ENCODE peak calls at places on chromosomes 12 and 14, in nine cellular contexts. One of them, this sample, is unnamed.

GRCh38 chr14:88384653-88385205 is 728 bp upstream of the SPATA7 start:
- DNase-seq in HuH-7.5: no peak
- DNase-seq in endothelial cell: no peak
- DNase-seq in prostate gland: no peak
- DNase-seq in stimulated activated CD4-positive, alpha-beta T cell treated with anti-CD3 and anti-CD28 coated beads, Interleukin-4, amount 100 ng/mL, for 48 hours: no peak
- DNase-seq in T follicular helper cell: no peak
- DNase-seq in memory B cell: no peak
- DNase-seq in astrocyte of the spinal cord: no peak
- DNase-seq in amygdala: no peak
- DNase-seq in this sample: no peak

GRCh38 chr12:71220295-71220694 is 62.5 kb upstream of the TSPAN8 start:
- DNase-seq in HuH-7.5: no peak
- DNase-seq in endothelial cell: no peak
- DNase-seq in prostate gland: no peak
- DNase-seq in stimulated activated CD4-positive, alpha-beta T cell treated with anti-CD3 and anti-CD28 coated beads, Interleukin-4, amount 100 ng/mL, for 48 hours: no peak
- DNase-seq in T follicular helper cell: no peak
- DNase-seq in memory B cell: no peak
- DNase-seq in astrocyte of the spinal cord: no peak
- DNase-seq in amygdala: no peak
- DNase-seq in this sample: no peak

GRCh38 chr12:64992641-64993040 is 128.5 kb downstream of the WIF1 start:
- DNase-seq in HuH-7.5: no peak
- DNase-seq in endothelial cell: no peak
- DNase-seq in prostate gland: no peak
- DNase-seq in stimulated activated CD4-positive, alpha-beta T cell treated with anti-CD3 and anti-CD28 coated beads, Interleukin-4, amount 100 ng/mL, for 48 hours: no peak
- DNase-seq in T follicular helper cell: no peak
- DNase-seq in memory B cell: no peak
- DNase-seq in astrocyte of the spinal cord: no peak
- DNase-seq in amygdala: no peak
- DNase-seq in this sample: no peak

GRCh38 chr12:109726511-109727038 is 12.9 kb downstream of the FAM222A start:
- DNase-seq in HuH-7.5: no peak
- DNase-seq in endothelial cell: no peak
- DNase-seq in prostate gland: no peak
- DNase-seq in stimulated activated CD4-positive, alpha-beta T cell treated with anti-CD3 and anti-CD28 coated beads, Interleukin-4, amount 100 ng/mL, for 48 hours: no peak
- DNase-seq in T follicular helper cell: no peak
- DNase-seq in memory B cell: no peak
- DNase-seq in astrocyte of the spinal cord: no peak
- DNase-seq in amygdala: no peak
- DNase-seq in this sample: no peak

GRCh38 chr12:2288001-2288400 is 235.2 kb downstream of the CACNA1C start:
- DNase-seq in HuH-7.5: no peak
- DNase-seq in endothelial cell: no peak
- DNase-seq in prostate gland: no peak
- DNase-seq in stimulated activated CD4-positive, alpha-beta T cell treated with anti-CD3 and anti-CD28 coated beads, Interleukin-4, amount 100 ng/mL, for 48 hours: no peak
- DNase-seq in T follicular helper cell: no peak
- DNase-seq in memory B cell: no peak
- DNase-seq in astrocyte of the spinal cord: peak; percentile 43
- DNase-seq in amygdala: no peak
- DNase-seq in this sample: no peak

GRCh38 chr12:53751336-53752191 is at the start of gene CISTR:
- DNase-seq in HuH-7.5: no peak
- DNase-seq in endothelial cell: no peak
- DNase-seq in prostate gland: no peak
- DNase-seq in stimulated activated CD4-positive, alpha-beta T cell treated with anti-CD3 and anti-CD28 coated beads, Interleukin-4, amount 100 ng/mL, for 48 hours: no peak
- DNase-seq in T follicular helper cell: no peak
- DNase-seq in memory B cell: no peak
- DNase-seq in astrocyte of the spinal cord: no peak
- DNase-seq in amygdala: peak; percentile 21
- DNase-seq in this sample: peak; percentile 51

GRCh38 chr12:42571327-42572009 is 18.1 kb downstream of the PRICKLE1 start:
- DNase-seq in HuH-7.5: no peak
- DNase-seq in endothelial cell: no peak
- DNase-seq in prostate gland: no peak
- DNase-seq in stimulated activated CD4-positive, alpha-beta T cell treated with anti-CD3 and anti-CD28 coated beads, Interleukin-4, amount 100 ng/mL, for 48 hours: no peak
- DNase-seq in T follicular helper cell: no peak
- DNase-seq in memory B cell: no peak
- DNase-seq in astrocyte of the spinal cord: no peak
- DNase-seq in amygdala: no peak
- DNase-seq in this sample: no peak

GRCh38 chr14:45679852-45680251 is 426.9 kb upstream of the MIS18BP1 start:
- DNase-seq in HuH-7.5: no peak
- DNase-seq in endothelial cell: no peak
- DNase-seq in prostate gland: no peak
- DNase-seq in stimulated activated CD4-positive, alpha-beta T cell treated with anti-CD3 and anti-CD28 coated beads, Interleukin-4, amount 100 ng/mL, for 48 hours: no peak
- DNase-seq in T follicular helper cell: no peak
- DNase-seq in memory B cell: no peak
- DNase-seq in astrocyte of the spinal cord: peak; percentile 92
- DNase-seq in amygdala: no peak
- DNase-seq in this sample: no peak

GRCh38 chr14:95527392-95528002 is 7.4 kb upstream of the GLRX5 start:
- DNase-seq in HuH-7.5: no peak
- DNase-seq in endothelial cell: peak; percentile 31
- DNase-seq in prostate gland: no peak
- DNase-seq in stimulated activated CD4-positive, alpha-beta T cell treated with anti-CD3 and anti-CD28 coated beads, Interleukin-4, amount 100 ng/mL, for 48 hours: no peak
- DNase-seq in T follicular helper cell: no peak
- DNase-seq in memory B cell: peak; percentile 54
- DNase-seq in astrocyte of the spinal cord: peak; percentile 85
- DNase-seq in amygdala: no peak
- DNase-seq in this sample: no peak

GRCh38 chr12:64819816-64820402 is 4.5 kb upstream of the TBC1D30 start:
- DNase-seq in HuH-7.5: no peak
- DNase-seq in endothelial cell: no peak
- DNase-seq in prostate gland: no peak
- DNase-seq in stimulated activated CD4-positive, alpha-beta T cell treated with anti-CD3 and anti-CD28 coated beads, Interleukin-4, amount 100 ng/mL, for 48 hours: no peak
- DNase-seq in T follicular helper cell: no peak
- DNase-seq in memory B cell: no peak
- DNase-seq in astrocyte of the spinal cord: no peak
- DNase-seq in amygdala: no peak
- DNase-seq in this sample: no peak

GRCh38 chr12:127628655-127629054 is 638.3 kb upstream of the TMEM132C start:
- DNase-seq in HuH-7.5: no peak
- DNase-seq in endothelial cell: no peak
- DNase-seq in prostate gland: no peak
- DNase-seq in stimulated activated CD4-positive, alpha-beta T cell treated with anti-CD3 and anti-CD28 coated beads, Interleukin-4, amount 100 ng/mL, for 48 hours: no peak
- DNase-seq in T follicular helper cell: no peak
- DNase-seq in memory B cell: no peak
- DNase-seq in astrocyte of the spinal cord: peak; percentile 77
- DNase-seq in amygdala: no peak
- DNase-seq in this sample: no peak

GRCh38 chr12:108955225-108955835 is 65.5 kb downstream of the SVOP start:
- DNase-seq in HuH-7.5: no peak
- DNase-seq in endothelial cell: no peak
- DNase-seq in prostate gland: peak; percentile 39
- DNase-seq in stimulated activated CD4-positive, alpha-beta T cell treated with anti-CD3 and anti-CD28 coated beads, Interleukin-4, amount 100 ng/mL, for 48 hours: no peak
- DNase-seq in T follicular helper cell: no peak
- DNase-seq in memory B cell: no peak
- DNase-seq in astrocyte of the spinal cord: peak; percentile 10
- DNase-seq in amygdala: no peak
- DNase-seq in this sample: no peak

GRCh38 chr12:288687-289086 is 26.1 kb upstream of the SLC6A13 start:
- DNase-seq in HuH-7.5: no peak
- DNase-seq in endothelial cell: no peak
- DNase-seq in prostate gland: no peak
- DNase-seq in stimulated activated CD4-positive, alpha-beta T cell treated with anti-CD3 and anti-CD28 coated beads, Interleukin-4, amount 100 ng/mL, for 48 hours: no peak
- DNase-seq in T follicular helper cell: no peak
- DNase-seq in memory B cell: no peak
- DNase-seq in astrocyte of the spinal cord: peak; percentile 72
- DNase-seq in amygdala: no peak
- DNase-seq in this sample: no peak

GRCh38 chr12:4819654-4820053 is 90.1 kb upstream of the KCNA1 start:
- DNase-seq in HuH-7.5: no peak
- DNase-seq in endothelial cell: no peak
- DNase-seq in prostate gland: no peak
- DNase-seq in stimulated activated CD4-positive, alpha-beta T cell treated with anti-CD3 and anti-CD28 coated beads, Interleukin-4, amount 100 ng/mL, for 48 hours: no peak
- DNase-seq in T follicular helper cell: no peak
- DNase-seq in memory B cell: no peak
- DNase-seq in astrocyte of the spinal cord: no peak
- DNase-seq in amygdala: no peak
- DNase-seq in this sample: peak; percentile 35

GRCh38 chr14:61515436-61516124 is 179.7 kb upstream of the HIF1A start:
- DNase-seq in HuH-7.5: no peak
- DNase-seq in endothelial cell: no peak
- DNase-seq in prostate gland: no peak
- DNase-seq in stimulated activated CD4-positive, alpha-beta T cell treated with anti-CD3 and anti-CD28 coated beads, Interleukin-4, amount 100 ng/mL, for 48 hours: no peak
- DNase-seq in T follicular helper cell: no peak
- DNase-seq in memory B cell: no peak
- DNase-seq in astrocyte of the spinal cord: no peak
- DNase-seq in amygdala: no peak
- DNase-seq in this sample: no peak

GRCh38 chr14:104280085-104280901 is 141.9 kb downstream of the KIF26A start:
- DNase-seq in HuH-7.5: no peak
- DNase-seq in endothelial cell: no peak
- DNase-seq in prostate gland: no peak
- DNase-seq in stimulated activated CD4-positive, alpha-beta T cell treated with anti-CD3 and anti-CD28 coated beads, Interleukin-4, amount 100 ng/mL, for 48 hours: no peak
- DNase-seq in T follicular helper cell: no peak
- DNase-seq in memory B cell: no peak
- DNase-seq in astrocyte of the spinal cord: no peak
- DNase-seq in amygdala: no peak
- DNase-seq in this sample: no peak

GRCh38 chr14:68945585-68946289 is 33.4 kb downstream of the ACTN1 start:
- DNase-seq in HuH-7.5: no peak
- DNase-seq in endothelial cell: no peak
- DNase-seq in prostate gland: no peak
- DNase-seq in stimulated activated CD4-positive, alpha-beta T cell treated with anti-CD3 and anti-CD28 coated beads, Interleukin-4, amount 100 ng/mL, for 48 hours: no peak
- DNase-seq in T follicular helper cell: no peak
- DNase-seq in memory B cell: no peak
- DNase-seq in astrocyte of the spinal cord: no peak
- DNase-seq in amygdala: no peak
- DNase-seq in this sample: no peak

GRCh38 chr14:59081680-59082079 is 106.8 kb upstream of the DAAM1 start:
- DNase-seq in HuH-7.5: no peak
- DNase-seq in endothelial cell: no peak
- DNase-seq in prostate gland: no peak
- DNase-seq in stimulated activated CD4-positive, alpha-beta T cell treated with anti-CD3 and anti-CD28 coated beads, Interleukin-4, amount 100 ng/mL, for 48 hours: no peak
- DNase-seq in T follicular helper cell: no peak
- DNase-seq in memory B cell: no peak
- DNase-seq in astrocyte of the spinal cord: no peak
- DNase-seq in amygdala: no peak
- DNase-seq in this sample: no peak

GRCh38 chr14:95478309-95478708 is 38.1 kb downstream of the SYNE3 start:
- DNase-seq in HuH-7.5: no peak
- DNase-seq in endothelial cell: no peak
- DNase-seq in prostate gland: no peak
- DNase-seq in stimulated activated CD4-positive, alpha-beta T cell treated with anti-CD3 and anti-CD28 coated beads, Interleukin-4, amount 100 ng/mL, for 48 hours: no peak
- DNase-seq in T follicular helper cell: no peak
- DNase-seq in memory B cell: no peak
- DNase-seq in astrocyte of the spinal cord: no peak
- DNase-seq in amygdala: no peak
- DNase-seq in this sample: no peak

GRCh38 chr12:85874064-85874463 is at the start of gene NTS:
- DNase-seq in HuH-7.5: no peak
- DNase-seq in endothelial cell: peak; percentile 11
- DNase-seq in prostate gland: no peak
- DNase-seq in stimulated activated CD4-positive, alpha-beta T cell treated with anti-CD3 and anti-CD28 coated beads, Interleukin-4, amount 100 ng/mL, for 48 hours: no peak
- DNase-seq in T follicular helper cell: no peak
- DNase-seq in memory B cell: no peak
- DNase-seq in astrocyte of the spinal cord: no peak
- DNase-seq in amygdala: no peak
- DNase-seq in this sample: no peak

GRCh38 chr12:109053382-109054123 is 1.2 kb downstream of the USP30 start:
- DNase-seq in HuH-7.5: no peak
- DNase-seq in endothelial cell: no peak
- DNase-seq in prostate gland: no peak
- DNase-seq in stimulated activated CD4-positive, alpha-beta T cell treated with anti-CD3 and anti-CD28 coated beads, Interleukin-4, amount 100 ng/mL, for 48 hours: peak; percentile 4
- DNase-seq in T follicular helper cell: no peak
- DNase-seq in memory B cell: peak; percentile 38
- DNase-seq in astrocyte of the spinal cord: no peak
- DNase-seq in amygdala: no peak
- DNase-seq in this sample: peak; percentile 25